ENCODE peak calls at places on chromosome 11, in seven cellular contexts. O is AG09309, Y is tibial artery, Q is GDM1, W is IMR-90, Z is type B pancreatic cell, X is AG09319. J is an unnamed sample.

GRCh38 chr11:69983897-69984438 is 94.1 kb upstream of the ANO1 start:
- DNase-seq in Z (no peak), Y (no peak), Q (no peak), X (no peak), W (peak; percentile 37), O (no peak), J (no peak)

GRCh38 chr11:15493066-15493465 is 378.3 kb downstream of the INSC start:
- DNase-seq in O (no peak), X (no peak), Y (no peak), Z (no peak), Q (no peak), W (peak; percentile 2), J (no peak)

GRCh38 chr11:77130763-77131513 is 2.9 kb downstream of the MYO7A start:
- DNase-seq in W (peak; percentile 27), O (no peak), Z (no peak), Y (peak; percentile 76), X (peak; percentile 22), Q (no peak), J (no peak)

GRCh38 chr11:64544616-64545296 is 46.3 kb upstream of the SLC22A12 start:
- DNase-seq in Q (no peak), W (no peak), O (no peak), X (no peak), Z (no peak), Y (no peak), J (no peak)

GRCh38 chr11:2699185-2699530 is 636 bp downstream of the KCNQ1OT1 start:
- DNase-seq in W (peak; percentile 9), Z (peak; percentile 68), Y (peak; percentile 67), X (no peak), Q (no peak), O (no peak), J (no peak)

GRCh38 chr11:86800076-86800955 is at the start of gene PRSS23:
- DNase-seq in Q (no peak), Z (peak; percentile 81), Y (peak; percentile 89), O (no peak), X (peak; percentile 40), W (peak; percentile 44), J (no peak)

GRCh38 chr11:73265278-73265810 is 6.8 kb upstream of the P2RY6 start:
- DNase-seq in Y (no peak), W (no peak), X (no peak), Q (no peak), Z (no peak), O (no peak), J (no peak)

GRCh38 chr11:131145806-131146205 is 224.6 kb upstream of the NTM start:
- DNase-seq in O (no peak), X (no peak), W (no peak), Z (no peak), Y (no peak), Q (no peak), J (no peak)

GRCh38 chr11:64251986-64252837 is 882 bp downstream of the PLCB3 start:
- DNase-seq in W (no peak), Z (no peak), Q (no peak), Y (peak; percentile 86), X (no peak), O (no peak), J (no peak)

GRCh38 chr11:70739811-70740474 is 341.6 kb downstream of the CTTN start:
- DNase-seq in X (no peak), W (no peak), Q (no peak), Z (no peak), O (no peak), Y (no peak), J (no peak)